ENCODE peak calls at places on chromosomes 7 and 10, in eight cellular contexts. One of them, this sample, is unnamed. For H3K4me1, the result is how much of the 10 kb centered on the place peaks cover.

GRCh38 chr10:30378607-30379006 is 29.5 kb upstream of the MTPAP start:
- DNase-seq in vagina: no peak
- DNase-seq in K562: no peak
- DNase-seq in heart left ventricle: no peak
- DNase-seq in suprapubic skin: no peak
- DNase-seq in IMR-90: peak
- DNase-seq in tibial nerve: no peak
- DNase-seq in adrenal gland: no peak
- DNase-seq in this sample: no peak

GRCh38 chr7:101545441-101546190 is 83.5 kb downstream of the MYL10 start:
- DNase-seq in adrenal gland: no peak
- DNase-seq in suprapubic skin: no peak
- DNase-seq in tibial nerve: no peak
- DNase-seq in K562: no peak
- DNase-seq in heart left ventricle: peak
- DNase-seq in vagina: no peak
- DNase-seq in IMR-90: no peak
- DNase-seq in this sample: no peak

GRCh38 chr10:88781206-88781605 is 21.3 kb upstream of the LIPM start:
- DNase-seq in IMR-90: no peak
- DNase-seq in adrenal gland: no peak
- DNase-seq in tibial nerve: no peak
- DNase-seq in K562: no peak
- DNase-seq in vagina: no peak
- DNase-seq in suprapubic skin: no peak
- DNase-seq in heart left ventricle: no peak
- DNase-seq in this sample: no peak

GRCh38 chr10:133379152-133379800 is at the start of gene PAOX:
- DNase-seq in adrenal gland: peak
- DNase-seq in suprapubic skin: peak
- DNase-seq in K562: peak
- DNase-seq in heart left ventricle: peak
- DNase-seq in tibial nerve: peak
- DNase-seq in vagina: no peak
- DNase-seq in IMR-90: peak
- DNase-seq in this sample: peak

GRCh38 chr7:122736183-122736582 is 33.5 kb upstream of the RNF148 start:
- DNase-seq in K562: no peak
- DNase-seq in IMR-90: no peak
- DNase-seq in adrenal gland: no peak
- DNase-seq in tibial nerve: no peak
- DNase-seq in heart left ventricle: no peak
- DNase-seq in suprapubic skin: no peak
- DNase-seq in vagina: no peak
- DNase-seq in this sample: no peak

GRCh38 chr7:29562307-29562706 is 1.3 kb upstream of the PRR15 start:
- DNase-seq in heart left ventricle: no peak
- DNase-seq in IMR-90: no peak
- DNase-seq in K562: no peak
- DNase-seq in adrenal gland: no peak
- DNase-seq in vagina: no peak
- DNase-seq in suprapubic skin: no peak
- DNase-seq in tibial nerve: no peak
- DNase-seq in this sample: no peak

GRCh38 chr10:10160821-10161312 is 856.8 kb upstream of the CELF2 start:
- DNase-seq in vagina: no peak
- DNase-seq in heart left ventricle: peak
- DNase-seq in adrenal gland: no peak
- DNase-seq in tibial nerve: no peak
- DNase-seq in IMR-90: no peak
- DNase-seq in K562: no peak
- DNase-seq in suprapubic skin: no peak
- DNase-seq in this sample: peak

GRCh38 chr10:32023264-32023663 is 33.0 kb downstream of the KIF5B start:
- DNase-seq in K562: no peak
- DNase-seq in heart left ventricle: no peak
- DNase-seq in suprapubic skin: no peak
- DNase-seq in vagina: no peak
- DNase-seq in tibial nerve: no peak
- DNase-seq in adrenal gland: no peak
- DNase-seq in IMR-90: no peak
- DNase-seq in this sample: no peak

GRCh38 chr10:37679465-37679864 is 177.9 kb downstream of the ZNF248 start:
- DNase-seq in vagina: no peak
- DNase-seq in adrenal gland: no peak
- DNase-seq in tibial nerve: no peak
- DNase-seq in K562: no peak
- DNase-seq in IMR-90: no peak
- DNase-seq in suprapubic skin: no peak
- DNase-seq in heart left ventricle: no peak
- DNase-seq in this sample: no peak

GRCh38 chr7:47078241-47078640 is 503.7 kb downstream of the TNS3 start:
- DNase-seq in tibial nerve: no peak
- DNase-seq in adrenal gland: no peak
- DNase-seq in IMR-90: peak
- DNase-seq in K562: no peak
- DNase-seq in vagina: no peak
- DNase-seq in heart left ventricle: no peak
- DNase-seq in suprapubic skin: no peak
- DNase-seq in this sample: no peak

GRCh38 chr10:70584941-70585544 is 17.5 kb downstream of the PRF1 start:
- DNase-seq in tibial nerve: no peak
- DNase-seq in IMR-90: no peak
- DNase-seq in K562: peak
- DNase-seq in adrenal gland: no peak
- DNase-seq in heart left ventricle: no peak
- DNase-seq in vagina: no peak
- DNase-seq in suprapubic skin: peak
- DNase-seq in this sample: no peak

GRCh38 chr7:125834421-125834820 is 904.8 kb upstream of the POT1 start:
- DNase-seq in K562: no peak
- DNase-seq in suprapubic skin: no peak
- DNase-seq in heart left ventricle: no peak
- DNase-seq in vagina: no peak
- DNase-seq in IMR-90: no peak
- DNase-seq in adrenal gland: no peak
- DNase-seq in tibial nerve: no peak
- DNase-seq in this sample: no peak

GRCh38 chr7:1812693-1813393 is 142.8 kb downstream of the ELFN1 start:
- DNase-seq in tibial nerve: no peak
- DNase-seq in vagina: no peak
- DNase-seq in suprapubic skin: peak
- DNase-seq in heart left ventricle: no peak
- DNase-seq in K562: no peak
- DNase-seq in adrenal gland: no peak
- DNase-seq in IMR-90: no peak
- DNase-seq in this sample: no peak

GRCh38 chr10:100960251-100960650 is 9.1 kb upstream of the SEMA4G start:
- DNase-seq in K562: no peak
- DNase-seq in tibial nerve: no peak
- DNase-seq in IMR-90: no peak
- DNase-seq in heart left ventricle: no peak
- DNase-seq in suprapubic skin: no peak
- DNase-seq in adrenal gland: no peak
- DNase-seq in vagina: no peak
- DNase-seq in this sample: no peak

GRCh38 chr7:155308330-155309020 is 10.8 kb downstream of the INSIG1 start:
- DNase-seq in K562: no peak
- DNase-seq in tibial nerve: no peak
- DNase-seq in vagina: peak
- DNase-seq in suprapubic skin: no peak
- DNase-seq in adrenal gland: no peak
- DNase-seq in heart left ventricle: no peak
- DNase-seq in IMR-90: no peak
- DNase-seq in this sample: no peak

GRCh38 chr7:87219545-87220025 is at the start of gene TMEM243:
- DNase-seq in vagina: no peak
- DNase-seq in adrenal gland: peak
- DNase-seq in suprapubic skin: peak
- DNase-seq in tibial nerve: peak
- DNase-seq in IMR-90: peak
- DNase-seq in heart left ventricle: peak
- DNase-seq in K562: peak
- DNase-seq in this sample: peak

GRCh38 chr10:86331861-86332260 is 34.7 kb downstream of the GRID1 start:
- DNase-seq in K562: no peak
- DNase-seq in IMR-90: no peak
- DNase-seq in adrenal gland: no peak
- DNase-seq in suprapubic skin: no peak
- DNase-seq in vagina: no peak
- DNase-seq in tibial nerve: no peak
- DNase-seq in heart left ventricle: no peak
- DNase-seq in this sample: peak

GRCh38 chr10:116984202-116984993 is 20.6 kb downstream of the SHTN1 start:
- DNase-seq in K562: no peak
- DNase-seq in tibial nerve: no peak
- DNase-seq in adrenal gland: no peak
- DNase-seq in suprapubic skin: no peak
- DNase-seq in vagina: no peak
- DNase-seq in IMR-90: no peak
- DNase-seq in heart left ventricle: no peak
- DNase-seq in this sample: no peak

GRCh38 chr10:128078136-128078969 is 47.9 kb downstream of the MKI67 start:
- DNase-seq in adrenal gland: no peak
- DNase-seq in heart left ventricle: no peak
- DNase-seq in tibial nerve: no peak
- DNase-seq in K562: peak
- DNase-seq in vagina: no peak
- DNase-seq in IMR-90: peak
- DNase-seq in suprapubic skin: no peak
- DNase-seq in this sample: peak

GRCh38 chr7:150780249-150780648 is 19.9 kb downstream of the TMEM176B start:
- DNase-seq in suprapubic skin: no peak
- DNase-seq in K562: peak
- DNase-seq in adrenal gland: no peak
- DNase-seq in IMR-90: no peak
- DNase-seq in vagina: no peak
- DNase-seq in tibial nerve: no peak
- DNase-seq in heart left ventricle: no peak
- DNase-seq in this sample: no peak

GRCh38 chr7:148722340-148723165 is 23.9 kb downstream of the CUL1 start:
- DNase-seq in heart left ventricle: peak
- DNase-seq in tibial nerve: no peak
- DNase-seq in adrenal gland: peak
- DNase-seq in IMR-90: no peak
- DNase-seq in K562: no peak
- DNase-seq in suprapubic skin: no peak
- DNase-seq in vagina: no peak
- DNase-seq in this sample: no peak

GRCh38 chr10:122861724-122862161 is 16.1 kb upstream of the CUZD1 start:
- DNase-seq in IMR-90: peak
- DNase-seq in suprapubic skin: no peak
- DNase-seq in K562: no peak
- DNase-seq in heart left ventricle: no peak
- DNase-seq in vagina: no peak
- DNase-seq in adrenal gland: no peak
- DNase-seq in tibial nerve: no peak
- DNase-seq in this sample: no peak

DNA sequence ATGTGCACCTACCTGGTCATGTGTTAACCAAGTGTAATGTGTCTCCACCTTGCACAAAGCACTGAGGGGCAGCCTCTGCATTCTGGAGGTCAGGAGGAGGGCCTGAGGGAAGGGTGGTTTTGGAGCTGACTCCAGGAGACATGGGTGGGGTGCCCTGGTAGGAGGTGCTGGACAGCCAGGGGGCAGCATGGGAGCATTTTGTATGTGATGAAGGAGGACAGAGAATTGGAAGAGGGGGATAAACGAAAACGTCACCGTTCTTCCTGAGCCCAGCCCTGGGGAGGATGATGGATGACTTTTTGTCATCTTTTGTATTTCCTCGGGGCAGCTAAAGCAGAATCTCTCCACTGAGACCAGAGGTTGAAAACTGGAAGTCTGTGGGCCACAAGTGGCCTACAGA is 242.3 kb downstream of the VTI1A start:
- DNase-seq in K562: peak
- DNase-seq in IMR-90: peak
- DNase-seq in vagina: no peak
- DNase-seq in adrenal gland: no peak
- DNase-seq in tibial nerve: peak
- DNase-seq in suprapubic skin: no peak
- DNase-seq in heart left ventricle: peak
- DNase-seq in this sample: peak
- TF ChIP-seq CTCF in K562: peak
- TF ChIP-seq CTCF in IMR-90: peak
- TF ChIP-seq CTCF in vagina: no peak
- TF ChIP-seq CTCF in adrenal gland: peak
- TF ChIP-seq CTCF in tibial nerve: no peak
- TF ChIP-seq CTCF in suprapubic skin: peak
- TF ChIP-seq CTCF in heart left ventricle: peak
- TF ChIP-seq CTCF in this sample: peak

GRCh38 chr10:114538544-114538906 is 119.5 kb downstream of the ABLIM1 start:
- DNase-seq in IMR-90: no peak
- DNase-seq in adrenal gland: no peak
- DNase-seq in K562: no peak
- DNase-seq in suprapubic skin: no peak
- DNase-seq in tibial nerve: no peak
- DNase-seq in vagina: no peak
- DNase-seq in heart left ventricle: no peak
- DNase-seq in this sample: no peak
- TF ChIP-seq POLR2A in IMR-90: no peak
- TF ChIP-seq POLR2A in adrenal gland: no peak
- TF ChIP-seq POLR2A in K562: no peak
- TF ChIP-seq POLR2A in suprapubic skin: no peak
- TF ChIP-seq POLR2A in tibial nerve: no peak
- TF ChIP-seq POLR2A in vagina: no peak
- TF ChIP-seq POLR2A in heart left ventricle: no peak
- TF ChIP-seq POLR2A in this sample: no peak

GRCh38 chr10:79089579-79090110 is 20.9 kb downstream of the ZMIZ1 start:
- DNase-seq in suprapubic skin: no peak
- DNase-seq in tibial nerve: no peak
- DNase-seq in heart left ventricle: no peak
- DNase-seq in vagina: no peak
- DNase-seq in K562: no peak
- DNase-seq in adrenal gland: no peak
- DNase-seq in IMR-90: no peak
- DNase-seq in this sample: no peak
- H3K4me1 ChIP-seq in suprapubic skin: half or more
- H3K4me1 ChIP-seq in tibial nerve: half or more
- H3K4me1 ChIP-seq in heart left ventricle: half or more
- H3K4me1 ChIP-seq in vagina: half or more
- H3K4me1 ChIP-seq in K562: half or more
- H3K4me1 ChIP-seq in adrenal gland: half or more
- H3K4me1 ChIP-seq in IMR-90: half or more
- H3K4me1 ChIP-seq in this sample: under half

DNA sequence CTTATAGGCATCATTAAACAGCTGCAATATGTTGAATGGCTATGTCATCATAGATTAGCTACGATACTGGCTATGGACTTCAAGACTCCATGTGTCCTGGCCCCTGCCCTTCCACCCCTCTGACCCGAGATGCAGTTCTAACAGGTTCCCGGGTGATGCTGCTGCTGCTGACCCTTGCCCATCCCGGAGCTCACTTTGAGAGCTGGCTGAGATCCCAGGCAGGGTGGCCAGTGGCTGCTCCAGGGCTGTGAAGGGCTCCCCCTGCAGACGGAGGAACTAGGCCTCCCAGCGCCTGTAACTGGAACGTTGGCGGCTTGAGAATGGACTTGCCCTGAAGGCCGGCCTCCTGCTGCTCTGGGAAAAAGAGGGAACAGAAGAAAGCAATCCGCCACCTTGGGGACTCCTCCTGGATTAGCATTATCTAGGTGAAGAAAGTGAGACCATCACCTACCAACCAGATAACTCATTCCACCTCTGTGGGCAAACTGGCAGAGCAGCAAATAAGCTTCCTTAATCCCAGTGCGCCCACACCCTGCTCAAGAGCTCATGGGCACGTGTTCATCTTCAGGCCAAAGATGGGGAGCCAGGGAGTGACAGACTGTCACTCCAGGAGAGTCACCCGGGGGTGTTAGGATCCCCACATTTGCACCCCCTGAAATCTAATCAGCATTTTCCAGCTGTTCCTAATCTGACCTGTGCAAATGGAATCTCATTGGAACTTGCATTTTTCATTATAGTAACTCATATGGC is 56.8 kb downstream of the PARP12 start:
- DNase-seq in heart left ventricle: peak
- DNase-seq in adrenal gland: no peak
- DNase-seq in K562: peak
- DNase-seq in suprapubic skin: no peak
- DNase-seq in vagina: no peak
- DNase-seq in IMR-90: no peak
- DNase-seq in tibial nerve: no peak
- DNase-seq in this sample: peak
- TF ChIP-seq CTCF in heart left ventricle: peak
- TF ChIP-seq CTCF in adrenal gland: peak
- TF ChIP-seq CTCF in K562: peak
- TF ChIP-seq CTCF in suprapubic skin: no peak
- TF ChIP-seq CTCF in vagina: no peak
- TF ChIP-seq CTCF in IMR-90: peak
- TF ChIP-seq CTCF in tibial nerve: peak
- TF ChIP-seq CTCF in this sample: peak

This sample was measured in right lobe of liver.